ENCODE peak calls at places on chromosomes 6 and 20, in six cellular contexts. E, X, L, Z, V and Q are unnamed samples.

GRCh38 chr20:45781391-45781931 is 10.2 kb downstream of the WFDC3 start:
- DNase-seq in E (peak; percentile 56), X (peak; percentile 97), Z (peak; percentile 62), L (no peak), V (peak; percentile 70), Q (no peak)

GRCh38 chr6:117195728-117196127 is 69.6 kb upstream of the VGLL2 start:
- DNase-seq in X (no peak), E (peak; percentile 94), Z (no peak), V (no peak), L (no peak), Q (no peak)

GRCh38 chr20:47696856-47697255 is 88.4 kb downstream of the SULF2 start:
- DNase-seq in L (no peak), V (no peak), Z (no peak), X (no peak), E (no peak), Q (no peak)

GRCh38 chr6:45625191-45625664 is 247.5 kb upstream of the SUPT3H start:
- DNase-seq in E (no peak), L (no peak), Z (no peak), X (no peak), V (peak; percentile 71), Q (no peak)

GRCh38 chr20:36093025-36093803 is 61.3 kb upstream of the EPB41L1 start:
- DNase-seq in L (peak; percentile 73), E (peak; percentile 26), X (no peak), Z (no peak), V (peak; percentile 40), Q (no peak)

GRCh38 chr20:46985671-46986070 is 91.0 kb downstream of the EYA2 start:
- DNase-seq in L (no peak), V (no peak), Z (no peak), X (no peak), E (no peak), Q (no peak)

GRCh38 chr20:17875106-17875980 is 93.3 kb downstream of the SNX5 start:
- DNase-seq in L (peak; percentile 87), X (peak; percentile 35), E (no peak), V (peak; percentile 93), Z (peak; percentile 80), Q (no peak)

GRCh38 chr6:80872194-80872950 is 765.9 kb downstream of the BCKDHB start:
- DNase-seq in V (peak; percentile 1), E (no peak), X (no peak), L (no peak), Z (peak; percentile 26), Q (no peak)

GRCh38 chr6:44078795-44079671 is 48.2 kb downstream of the MRPL14 start:
- DNase-seq in L (peak; percentile 59), Z (no peak), X (peak; percentile 68), V (peak; percentile 83), E (peak; percentile 87), Q (peak; percentile 94)

GRCh38 chr6:7734707-7735383 is 8.9 kb downstream of the BMP6 start:
- DNase-seq in L (no peak), V (no peak), X (no peak), E (no peak), Z (no peak), Q (no peak)

GRCh38 chr6:22917344-22917743 is 348.0 kb downstream of the HDGFL1 start:
- DNase-seq in V (no peak), X (no peak), L (no peak), E (no peak), Z (no peak), Q (no peak)

GRCh38 chr6:18349350-18349749 is 37.8 kb upstream of the RNF144B start:
- DNase-seq in E (peak; percentile 94), X (no peak), L (no peak), Z (no peak), V (peak; percentile 12), Q (no peak)

GRCh38 chr20:57398231-57398821 is 7.1 kb downstream of the RBM38 start:
- DNase-seq in E (no peak), V (no peak), Z (no peak), L (peak; percentile 63), X (no peak), Q (no peak)

GRCh38 chr20:35311409-35311808 is 19.2 kb upstream of the FAM83C start:
- DNase-seq in X (no peak), Z (no peak), E (peak; percentile 8), V (peak; percentile 71), L (no peak), Q (no peak)

GRCh38 chr6:116010400-116011095 is 50.1 kb downstream of the FRK start:
- DNase-seq in X (peak; percentile 31), Z (peak; percentile 26), E (peak; percentile 77), V (peak; percentile 83), L (peak; percentile 65), Q (peak; percentile 87)

GRCh38 chr6:116941727-116942126 is 64.7 kb downstream of the RFX6 start:
- DNase-seq in E (no peak), Z (no peak), L (no peak), V (no peak), X (no peak), Q (peak; percentile 46)

GRCh38 chr6:45491048-45491447 is 113.3 kb upstream of the SUPT3H start:
- DNase-seq in E (no peak), V (no peak), L (no peak), Z (no peak), X (no peak), Q (no peak)

GRCh38 chr6:52337633-52338290 is 24.2 kb upstream of the PAQR8 start:
- DNase-seq in E (no peak), L (no peak), X (no peak), Z (no peak), V (no peak), Q (no peak)

GRCh38 chr6:54291738-54292137 is 16.5 kb upstream of the TINAG start:
- DNase-seq in Z (no peak), V (peak; percentile 28), X (peak; percentile 50), E (no peak), L (no peak), Q (no peak)

GRCh38 chr6:159045826-159046225 is 1.0 kb upstream of the TAGAP start:
- DNase-seq in X (no peak), V (no peak), Z (no peak), L (no peak), E (peak; percentile 7), Q (no peak)

GRCh38 chr6:25006565-25007001 is 70.8 kb upstream of the RIPOR2 start:
- DNase-seq in L (peak; percentile 76), V (peak; percentile 68), E (peak; percentile 45), Z (peak; percentile 74), X (peak; percentile 49), Q (no peak)

GRCh38 chr6:137188855-137189254 is 15.4 kb upstream of the IL22RA2 start:
- DNase-seq in V (no peak), X (no peak), L (no peak), Z (no peak), E (no peak), Q (no peak)

GRCh38 chr6:82750570-82750969 is 315.1 kb downstream of the UBE3D start:
- DNase-seq in L (no peak), E (no peak), X (no peak), V (peak; percentile 68), Z (no peak), Q (no peak)

GRCh38 chr6:15213838-15214398 is 32.0 kb upstream of the JARID2 start:
- DNase-seq in Z (no peak), X (no peak), E (no peak), L (no peak), V (no peak), Q (no peak)

GRCh38 chr6:136701011-136701410 is 91.3 kb downstream of the MAP3K5 start:
- DNase-seq in X (no peak), V (no peak), Z (no peak), L (no peak), E (peak; percentile 14), Q (no peak)

GRCh38 chr6:147970970-147971369 is 371.7 kb upstream of the SASH1 start:
- DNase-seq in E (peak; percentile 22), Z (no peak), X (no peak), V (no peak), L (no peak), Q (no peak)

GRCh38 chr6:28807682-28808280 is 116.0 kb downstream of the TRIM27 start:
- DNase-seq in V (peak; percentile 58), X (no peak), E (peak; percentile 85), L (no peak), Z (no peak), Q (peak; percentile 94)

GRCh38 chr6:106973841-106974336 is 640 bp downstream of the CD24 start:
- DNase-seq in L (no peak), X (peak; percentile 41), E (peak; percentile 41), V (peak; percentile 65), Z (no peak), Q (peak; percentile 72)

GRCh38 chr6:45920819-45921511 is 94.7 kb downstream of the CLIC5 start:
- DNase-seq in L (no peak), V (no peak), X (no peak), Z (no peak), E (no peak), Q (peak; percentile 21)

GRCh38 chr20:45372646-45373352 is 5.3 kb downstream of the TP53TG5 start:
- DNase-seq in X (no peak), Z (no peak), V (peak; percentile 33), L (peak; percentile 53), E (no peak), Q (peak; percentile 81)

GRCh38 chr20:11869641-11870040 is 48.1 kb upstream of the BTBD3 start:
- DNase-seq in V (no peak), L (no peak), E (peak; percentile 98), X (no peak), Z (no peak), Q (no peak)

GRCh38 chr6:157223021-157223430 is 100.3 kb downstream of the TMEM242 start:
- DNase-seq in Z (no peak), E (no peak), X (no peak), V (no peak), L (no peak), Q (peak; percentile 40)

GRCh38 chr20:48738399-48739304 is 89.1 kb downstream of the PREX1 start:
- DNase-seq in Z (no peak), X (no peak), E (no peak), L (no peak), V (no peak), Q (no peak)

GRCh38 chr6:139172567-139172966 is 37.7 kb downstream of the HECA start:
- DNase-seq in E (no peak), Z (no peak), X (no peak), L (no peak), V (no peak), Q (no peak)

GRCh38 chr6:170116643-170117042 is 174.2 kb downstream of the DLL1 start:
- DNase-seq in Z (no peak), X (no peak), L (peak; percentile 22), V (no peak), E (no peak), Q (peak; percentile 52)

GRCh38 chr6:98124176-98124575 is 710.2 kb upstream of the POU3F2 start:
- DNase-seq in V (peak; percentile 31), E (no peak), L (no peak), Z (no peak), X (peak; percentile 32), Q (no peak)

GRCh38 chr6:131460603-131460995 is 112.4 kb upstream of the ARG1 start:
- DNase-seq in E (no peak), V (peak; percentile 30), L (no peak), Z (no peak), X (no peak), Q (no peak)